ENCODE peak calls at places on chromosomes 3 and 15, in five cellular contexts. One of them, this sample, is unnamed.

GRCh38 chr15:98800437-98801233 is 152.3 kb downstream of the IGF1R start:
- DNase-seq in WERI-Rb-1: peak
- DNase-seq in fibroblast of the aortic adventitia: peak
- DNase-seq in ovary: no peak
- DNase-seq in GM06990: no peak
- DNase-seq in this sample: no peak

GRCh38 chr15:100733786-100734185 is 131.4 kb downstream of the ASB7 start:
- DNase-seq in WERI-Rb-1: no peak
- DNase-seq in fibroblast of the aortic adventitia: peak
- DNase-seq in ovary: no peak
- DNase-seq in GM06990: no peak
- DNase-seq in this sample: no peak

GRCh38 chr15:45458746-45459403 is 63.7 kb downstream of the SLC30A4 start:
- DNase-seq in WERI-Rb-1: peak
- DNase-seq in fibroblast of the aortic adventitia: peak
- DNase-seq in ovary: peak
- DNase-seq in GM06990: no peak
- DNase-seq in this sample: peak

GRCh38 chr15:77748078-77749064 is 115.7 kb upstream of the LINGO1 start:
- DNase-seq in WERI-Rb-1: no peak
- DNase-seq in fibroblast of the aortic adventitia: no peak
- DNase-seq in ovary: no peak
- DNase-seq in GM06990: no peak
- DNase-seq in this sample: no peak

GRCh38 chr15:71730277-71731144 is 79.8 kb upstream of the NR2E3 start:
- DNase-seq in WERI-Rb-1: peak
- DNase-seq in fibroblast of the aortic adventitia: peak
- DNase-seq in ovary: no peak
- DNase-seq in GM06990: no peak
- DNase-seq in this sample: peak

GRCh38 chr3:176584413-176585176 is 612.7 kb downstream of the TBL1XR1 start:
- DNase-seq in WERI-Rb-1: no peak
- DNase-seq in fibroblast of the aortic adventitia: peak
- DNase-seq in ovary: no peak
- DNase-seq in GM06990: no peak
- DNase-seq in this sample: no peak

GRCh38 chr3:139301183-139301582 is 42.6 kb upstream of the MRPS22 start:
- DNase-seq in WERI-Rb-1: no peak
- DNase-seq in fibroblast of the aortic adventitia: peak
- DNase-seq in ovary: no peak
- DNase-seq in GM06990: no peak
- DNase-seq in this sample: no peak

GRCh38 chr3:153970735-153971347 is 150.3 kb upstream of the ARHGEF26 start:
- DNase-seq in WERI-Rb-1: no peak
- DNase-seq in fibroblast of the aortic adventitia: peak
- DNase-seq in ovary: no peak
- DNase-seq in GM06990: no peak
- DNase-seq in this sample: no peak

GRCh38 chr3:43866529-43867353 is 176.0 kb downstream of the ABHD5 start:
- DNase-seq in WERI-Rb-1: no peak
- DNase-seq in fibroblast of the aortic adventitia: peak
- DNase-seq in ovary: no peak
- DNase-seq in GM06990: no peak
- DNase-seq in this sample: no peak

GRCh38 chr3:125186261-125186770 is 26.2 kb downstream of the SLC12A8 start:
- DNase-seq in WERI-Rb-1: peak
- DNase-seq in fibroblast of the aortic adventitia: peak
- DNase-seq in ovary: peak
- DNase-seq in GM06990: no peak
- DNase-seq in this sample: peak

GRCh38 chr15:83106994-83107840 is at the start of gene TM6SF1:
- DNase-seq in WERI-Rb-1: peak
- DNase-seq in fibroblast of the aortic adventitia: no peak
- DNase-seq in ovary: no peak
- DNase-seq in GM06990: peak
- DNase-seq in this sample: peak

GRCh38 chr3:179933872-179934271 is 102.9 kb downstream of the PEX5L start:
- DNase-seq in WERI-Rb-1: no peak
- DNase-seq in fibroblast of the aortic adventitia: no peak
- DNase-seq in ovary: no peak
- DNase-seq in GM06990: no peak
- DNase-seq in this sample: no peak

GRCh38 chr3:165784337-165784736 is 52.9 kb downstream of the BCHE start:
- DNase-seq in WERI-Rb-1: no peak
- DNase-seq in fibroblast of the aortic adventitia: no peak
- DNase-seq in ovary: no peak
- DNase-seq in GM06990: no peak
- DNase-seq in this sample: no peak
- TF ChIP-seq CTCF in WERI-Rb-1: no peak
- TF ChIP-seq CTCF in fibroblast of the aortic adventitia: no peak
- TF ChIP-seq CTCF in ovary: no peak
- TF ChIP-seq CTCF in GM06990: no peak
- TF ChIP-seq CTCF in this sample: no peak

GRCh38 chr3:111690242-111690641 is 95.1 kb upstream of the ZBED2 start:
- DNase-seq in WERI-Rb-1: no peak
- DNase-seq in fibroblast of the aortic adventitia: peak
- DNase-seq in ovary: no peak
- DNase-seq in GM06990: peak
- DNase-seq in this sample: peak

GRCh38 chr3:111692593-111693552 is 97.7 kb upstream of the ZBED2 start:
- DNase-seq in WERI-Rb-1: no peak
- DNase-seq in fibroblast of the aortic adventitia: no peak
- DNase-seq in ovary: no peak
- DNase-seq in GM06990: no peak
- DNase-seq in this sample: no peak

GRCh38 chr3:111694471-111694870 is 99.3 kb upstream of the ZBED2 start:
- DNase-seq in WERI-Rb-1: no peak
- DNase-seq in fibroblast of the aortic adventitia: no peak
- DNase-seq in ovary: no peak
- DNase-seq in GM06990: no peak
- DNase-seq in this sample: no peak

GRCh38 chr3:111688190-111688800 is 93.1 kb upstream of the ZBED2 start:
- DNase-seq in WERI-Rb-1: peak
- DNase-seq in fibroblast of the aortic adventitia: no peak
- DNase-seq in ovary: no peak
- DNase-seq in GM06990: no peak
- DNase-seq in this sample: no peak

GRCh38 chr3:111691293-111691909 is 96.3 kb upstream of the ZBED2 start:
- DNase-seq in WERI-Rb-1: no peak
- DNase-seq in fibroblast of the aortic adventitia: peak
- DNase-seq in ovary: no peak
- DNase-seq in GM06990: no peak
- DNase-seq in this sample: peak
- TF ChIP-seq CTCF in WERI-Rb-1: peak
- TF ChIP-seq CTCF in fibroblast of the aortic adventitia: peak
- TF ChIP-seq CTCF in ovary: no peak
- TF ChIP-seq CTCF in GM06990: peak
- TF ChIP-seq CTCF in this sample: peak

DNA sequence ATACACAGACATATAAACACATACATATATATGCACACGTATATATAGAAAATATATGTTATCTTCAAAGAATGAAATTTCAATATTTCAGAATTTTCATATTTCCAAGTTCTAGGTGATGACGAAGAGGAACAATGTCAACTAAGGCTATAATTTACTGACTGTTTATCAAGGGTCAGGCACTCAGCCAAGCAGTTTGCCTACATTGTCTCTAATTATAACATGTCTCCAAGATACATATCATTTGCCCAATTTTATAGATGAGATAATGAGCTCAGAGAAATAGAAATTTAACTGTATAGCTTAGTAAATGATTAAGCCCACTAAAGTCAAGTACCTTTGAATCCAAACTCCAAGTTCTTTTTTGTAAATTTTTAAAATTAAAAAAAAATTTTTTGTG is 99.9 kb upstream of the PLSCR4 start:
- DNase-seq in WERI-Rb-1: no peak
- DNase-seq in fibroblast of the aortic adventitia: no peak
- DNase-seq in ovary: no peak
- DNase-seq in GM06990: no peak
- DNase-seq in this sample: no peak
- TF ChIP-seq CTCF in WERI-Rb-1: no peak
- TF ChIP-seq CTCF in fibroblast of the aortic adventitia: no peak
- TF ChIP-seq CTCF in ovary: no peak
- TF ChIP-seq CTCF in GM06990: no peak
- TF ChIP-seq CTCF in this sample: no peak

DNA sequence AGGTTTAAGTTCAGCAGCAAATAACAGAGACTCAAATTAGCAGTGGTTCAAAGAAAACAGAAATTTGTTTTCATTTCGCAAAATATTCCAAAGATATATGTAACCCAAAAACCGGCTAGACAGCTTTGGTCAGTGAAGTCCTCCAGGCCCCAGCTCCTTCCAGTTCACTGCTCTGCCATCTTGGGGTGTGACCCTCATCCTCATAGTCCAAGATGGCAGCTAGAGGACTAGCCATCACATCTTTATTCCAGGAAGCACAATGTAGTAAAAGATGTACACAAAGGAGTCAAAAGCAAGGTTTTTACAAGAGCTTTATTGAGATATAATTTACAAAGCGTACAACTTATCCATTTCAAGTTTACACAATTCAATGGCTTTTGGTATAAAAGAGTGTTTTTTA is 107.1 kb downstream of the LIPC start:
- DNase-seq in WERI-Rb-1: no peak
- DNase-seq in fibroblast of the aortic adventitia: no peak
- DNase-seq in ovary: no peak
- DNase-seq in GM06990: no peak
- DNase-seq in this sample: no peak
- TF ChIP-seq CTCF in WERI-Rb-1: no peak
- TF ChIP-seq CTCF in fibroblast of the aortic adventitia: no peak
- TF ChIP-seq CTCF in ovary: no peak
- TF ChIP-seq CTCF in GM06990: no peak
- TF ChIP-seq CTCF in this sample: no peak

DNA sequence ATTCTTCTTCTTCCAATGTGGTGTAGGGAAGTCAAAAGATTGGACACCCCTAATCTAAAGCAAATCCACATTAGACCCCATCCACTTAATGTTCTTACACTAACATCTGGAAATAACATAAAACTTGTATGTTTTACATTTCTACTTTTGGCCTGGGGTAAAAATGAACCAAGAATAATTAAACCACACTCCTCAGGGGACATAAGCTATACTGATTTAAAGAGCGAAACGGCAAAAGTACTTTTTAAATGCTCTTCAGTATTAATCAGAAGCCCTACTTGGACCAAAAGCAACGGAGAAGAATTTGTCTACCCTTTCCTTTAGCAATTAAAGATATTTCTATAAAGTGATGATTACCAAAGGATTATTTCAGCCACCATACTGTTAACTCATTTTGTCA is 123.9 kb downstream of the TMCC1 start:
- DNase-seq in WERI-Rb-1: no peak
- DNase-seq in fibroblast of the aortic adventitia: no peak
- DNase-seq in ovary: no peak
- DNase-seq in GM06990: no peak
- DNase-seq in this sample: no peak
- TF ChIP-seq CTCF in WERI-Rb-1: no peak
- TF ChIP-seq CTCF in fibroblast of the aortic adventitia: no peak
- TF ChIP-seq CTCF in ovary: no peak
- TF ChIP-seq CTCF in GM06990: no peak
- TF ChIP-seq CTCF in this sample: no peak

This sample was measured in GM13977.